ENCODE peak calls at places on chromosomes 2 and 18, in four cellular contexts. B is right lobe of liver, I is fibroblast of pulmonary artery, H is substantia nigra. Q is an unnamed sample.

GRCh38 chr2:160741815-160742214 is 248.2 kb upstream of the RBMS1 start:
- DNase-seq in B (no peak), I (no peak), H (no peak), Q (no peak)

GRCh38 chr2:27136751-27137150 is 2.3 kb upstream of the PREB start:
- DNase-seq in B (no peak), I (no peak), H (no peak), Q (no peak)

GRCh38 chr2:23427976-23428375 is 43.0 kb downstream of the KLHL29 start:
- DNase-seq in B (no peak), I (no peak), H (no peak), Q (no peak)

GRCh38 chr2:8525582-8526402 is 156.1 kb upstream of the ID2 start:
- DNase-seq in B (peak; percentile 93), I (peak; percentile 52), H (peak; percentile 78), Q (peak; percentile 44)

GRCh38 chr2:166373951-166374350 is 1.8 kb downstream of the SCN9A start:
- DNase-seq in B (no peak), I (peak; percentile 61), H (no peak), Q (no peak)

GRCh38 chr2:40639294-40639693 is 187.4 kb upstream of the SLC8A1 start:
- DNase-seq in B (no peak), I (no peak), H (no peak), Q (no peak)

GRCh38 chr2:127032601-127033000 is 74.4 kb downstream of the BIN1 start:
- DNase-seq in B (no peak), I (no peak), H (no peak), Q (no peak)

GRCh38 chr2:112661656-112662305 is 16.0 kb downstream of the SLC20A1 start:
- DNase-seq in B (no peak), I (no peak), H (no peak), Q (no peak)

GRCh38 chr2:156787517-156787916 is 351.3 kb downstream of the GPD2 start:
- DNase-seq in B (no peak), I (no peak), H (no peak), Q (no peak)

GRCh38 chr18:79912994-79913831 is 38.2 kb downstream of the SLC66A2 start:
- DNase-seq in B (no peak), I (no peak), H (no peak), Q (no peak)

GRCh38 chr2:224187220-224187619 is 148.1 kb upstream of the SERPINE2 start:
- DNase-seq in B (no peak), I (no peak), H (no peak), Q (no peak)

GRCh38 chr2:161170917-161171594 is 10.8 kb downstream of the TANK start:
- DNase-seq in B (no peak), I (peak; percentile 55), H (no peak), Q (no peak)

GRCh38 chr2:138846216-138846821 is 66.1 kb upstream of the NXPH2 start:
- DNase-seq in B (no peak), I (peak; percentile 35), H (no peak), Q (no peak)

GRCh38 chr2:138059487-138059886 is 95.2 kb downstream of the HNMT start:
- DNase-seq in B (no peak), I (peak; percentile 88), H (no peak), Q (no peak)

GRCh38 chr18:74249181-74249968 is 42.4 kb downstream of the CYB5A start:
- DNase-seq in B (peak; percentile 52), I (peak; percentile 93), H (no peak), Q (no peak)

GRCh38 chr18:11570073-11570588 is 39.3 kb upstream of the SLC35G4 start:
- DNase-seq in B (no peak), I (no peak), H (no peak), Q (no peak)

GRCh38 chr2:235709124-235709813 is 215.4 kb downstream of the AGAP1 start:
- DNase-seq in B (no peak), I (no peak), H (no peak), Q (no peak)

GRCh38 chr2:120470041-120470716 is 124.2 kb downstream of the INHBB start:
- DNase-seq in B (peak; percentile 90), I (peak; percentile 96), H (no peak), Q (no peak)

GRCh38 chr2:72949045-72949444 is 31.7 kb downstream of the EMX1 start:
- DNase-seq in B (no peak), I (no peak), H (no peak), Q (no peak)

GRCh38 chr2:86020984-86021383 is 84.7 kb downstream of the POLR1A start:
- DNase-seq in B (no peak), I (peak; percentile 50), H (peak; percentile 66), Q (no peak)

GRCh38 chr2:234881413-234882241 is 70.2 kb upstream of the SH3BP4 start:
- DNase-seq in B (peak; percentile 86), I (peak; percentile 96), H (peak; percentile 85), Q (peak; percentile 67)

GRCh38 chr2:455046-455705 is 167.3 kb upstream of the ALKAL2 start:
- DNase-seq in B (no peak), I (no peak), H (no peak), Q (no peak)

GRCh38 chr2:152222975-152223638 is 47.5 kb upstream of the STAM2 start:
- DNase-seq in B (peak; percentile 33), I (peak; percentile 97), H (no peak), Q (no peak)

GRCh38 chr18:76476665-76477561 is 18.1 kb downstream of the ZNF516 start:
- DNase-seq in B (no peak), I (peak; percentile 95), H (no peak), Q (no peak)

GRCh38 chr18:3773303-3773702 is 323.3 kb downstream of the TGIF1 start:
- DNase-seq in B (no peak), I (peak; percentile 20), H (no peak), Q (no peak)

GRCh38 chr2:191264647-191265079 is 19.5 kb downstream of the MYO1B start:
- DNase-seq in B (no peak), I (peak; percentile 62), H (no peak), Q (no peak)

GRCh38 chr2:8679827-8680731 is 1.8 kb upstream of the ID2 start:
- DNase-seq in B (peak; percentile 88), I (peak; percentile 55), H (peak; percentile 30), Q (peak; percentile 31)

GRCh38 chr2:235053649-235054048 is 101.8 kb downstream of the SH3BP4 start:
- DNase-seq in B (no peak), I (no peak), H (no peak), Q (no peak)

GRCh38 chr2:201643216-201643651 is at the start of gene TMEM237:
- DNase-seq in B (no peak), I (peak; percentile 32), H (peak; percentile 58), Q (peak; percentile 65)

GRCh38 chr2:28401948-28402550 is 9.4 kb downstream of the FOSL2 start:
- DNase-seq in B (no peak), I (no peak), H (no peak), Q (no peak)

GRCh38 chr2:129212337-129212958 is 767.0 kb upstream of the RAB6C start:
- DNase-seq in B (no peak), I (no peak), H (no peak), Q (no peak)

GRCh38 chr2:25615920-25616319 is 57.5 kb downstream of the DTNB start:
- DNase-seq in B (no peak), I (no peak), H (no peak), Q (no peak)

GRCh38 chr18:25503567-25504081 is 151.7 kb upstream of the ZNF521 start:
- DNase-seq in B (no peak), I (peak; percentile 77), H (peak; percentile 8), Q (peak; percentile 19)

GRCh38 chr18:11268691-11269686 is 119.6 kb upstream of the PIEZO2 start:
- DNase-seq in B (no peak), I (peak; percentile 30), H (no peak), Q (no peak)

GRCh38 chr2:80461505-80462197 is 157.1 kb upstream of the LRRTM1 start:
- DNase-seq in B (no peak), I (no peak), H (no peak), Q (peak; percentile 3)

GRCh38 chr2:202773576-202773975 is 98.0 kb downstream of the ICA1L start:
- DNase-seq in B (no peak), I (no peak), H (no peak), Q (no peak)

GRCh38 chr2:73730810-73731209 is 6.3 kb downstream of the TPRKB start:
- DNase-seq in B (no peak), I (no peak), H (peak; percentile 34), Q (no peak)

GRCh38 chr2:235142588-235142987 is 190.8 kb downstream of the SH3BP4 start:
- DNase-seq in B (no peak), I (no peak), H (no peak), Q (no peak)

Q was measured in nephron progenitor cell.